ENCODE peak calls at places on chromosomes 3 and 15, in nine cellular contexts. One of them, this sample, is unnamed.

GRCh38 chr3:138908815-138909214 is 38.1 kb downstream of the FOXL2 start:
- DNase-seq in astrocyte of the spinal cord: no peak
- DNase-seq in H1: no peak
- DNase-seq in heart right ventricle: no peak
- DNase-seq in IMR-90: no peak
- DNase-seq in CD8-positive, alpha-beta memory T cell: no peak
- DNase-seq in esophagus squamous epithelium: no peak
- DNase-seq in fibroblast of villous mesenchyme: no peak
- DNase-seq in A549: no peak
- DNase-seq in this sample: no peak

GRCh38 chr15:52520421-52520820 is 8.3 kb downstream of the MYO5A start:
- DNase-seq in astrocyte of the spinal cord: no peak
- DNase-seq in H1: no peak
- DNase-seq in heart right ventricle: no peak
- DNase-seq in IMR-90: no peak
- DNase-seq in CD8-positive, alpha-beta memory T cell: no peak
- DNase-seq in esophagus squamous epithelium: no peak
- DNase-seq in fibroblast of villous mesenchyme: no peak
- DNase-seq in A549: no peak
- DNase-seq in this sample: no peak

GRCh38 chr15:101568304-101568703 is 78.8 kb upstream of the PCSK6 start:
- DNase-seq in astrocyte of the spinal cord: peak
- DNase-seq in H1: peak
- DNase-seq in heart right ventricle: no peak
- DNase-seq in IMR-90: no peak
- DNase-seq in CD8-positive, alpha-beta memory T cell: no peak
- DNase-seq in esophagus squamous epithelium: no peak
- DNase-seq in fibroblast of villous mesenchyme: no peak
- DNase-seq in A549: no peak
- DNase-seq in this sample: no peak

GRCh38 chr3:161347726-161348125 is 23.6 kb downstream of the SPTSSB start:
- DNase-seq in astrocyte of the spinal cord: no peak
- DNase-seq in H1: no peak
- DNase-seq in heart right ventricle: no peak
- DNase-seq in IMR-90: no peak
- DNase-seq in CD8-positive, alpha-beta memory T cell: no peak
- DNase-seq in esophagus squamous epithelium: no peak
- DNase-seq in fibroblast of villous mesenchyme: no peak
- DNase-seq in A549: no peak
- DNase-seq in this sample: no peak

GRCh38 chr3:145953316-145953715 is 207.7 kb downstream of the PLOD2 start:
- DNase-seq in astrocyte of the spinal cord: peak
- DNase-seq in H1: no peak
- DNase-seq in heart right ventricle: no peak
- DNase-seq in IMR-90: no peak
- DNase-seq in CD8-positive, alpha-beta memory T cell: no peak
- DNase-seq in esophagus squamous epithelium: no peak
- DNase-seq in fibroblast of villous mesenchyme: no peak
- DNase-seq in A549: no peak
- DNase-seq in this sample: no peak

GRCh38 chr3:59782664-59783063 is 732.8 kb upstream of the CFAP20DC start:
- DNase-seq in astrocyte of the spinal cord: no peak
- DNase-seq in H1: no peak
- DNase-seq in heart right ventricle: no peak
- DNase-seq in IMR-90: no peak
- DNase-seq in CD8-positive, alpha-beta memory T cell: no peak
- DNase-seq in esophagus squamous epithelium: no peak
- DNase-seq in fibroblast of villous mesenchyme: peak
- DNase-seq in A549: no peak
- DNase-seq in this sample: no peak

GRCh38 chr15:81256916-81257315 is 60.2 kb downstream of the IL16 start:
- DNase-seq in astrocyte of the spinal cord: peak
- DNase-seq in H1: no peak
- DNase-seq in heart right ventricle: no peak
- DNase-seq in IMR-90: peak
- DNase-seq in CD8-positive, alpha-beta memory T cell: no peak
- DNase-seq in esophagus squamous epithelium: no peak
- DNase-seq in fibroblast of villous mesenchyme: peak
- DNase-seq in A549: no peak
- DNase-seq in this sample: peak

GRCh38 chr3:47614788-47615187 is 36.1 kb upstream of the CSPG5 start:
- DNase-seq in astrocyte of the spinal cord: no peak
- DNase-seq in H1: no peak
- DNase-seq in heart right ventricle: no peak
- DNase-seq in IMR-90: no peak
- DNase-seq in CD8-positive, alpha-beta memory T cell: no peak
- DNase-seq in esophagus squamous epithelium: no peak
- DNase-seq in fibroblast of villous mesenchyme: no peak
- DNase-seq in A549: no peak
- DNase-seq in this sample: no peak

GRCh38 chr3:146746190-146746589 is 141.0 kb upstream of the PLSCR5 start:
- DNase-seq in astrocyte of the spinal cord: peak
- DNase-seq in H1: no peak
- DNase-seq in heart right ventricle: no peak
- DNase-seq in IMR-90: peak
- DNase-seq in CD8-positive, alpha-beta memory T cell: no peak
- DNase-seq in esophagus squamous epithelium: no peak
- DNase-seq in fibroblast of villous mesenchyme: no peak
- DNase-seq in A549: no peak
- DNase-seq in this sample: peak

GRCh38 chr3:13638927-13639326 is 90.0 kb downstream of the FBLN2 start:
- DNase-seq in astrocyte of the spinal cord: no peak
- DNase-seq in H1: no peak
- DNase-seq in heart right ventricle: no peak
- DNase-seq in IMR-90: no peak
- DNase-seq in CD8-positive, alpha-beta memory T cell: no peak
- DNase-seq in esophagus squamous epithelium: no peak
- DNase-seq in fibroblast of villous mesenchyme: no peak
- DNase-seq in A549: no peak
- DNase-seq in this sample: no peak

GRCh38 chr15:52262364-52262763 is 33.2 kb downstream of the MYO5C start:
- DNase-seq in astrocyte of the spinal cord: peak
- DNase-seq in H1: no peak
- DNase-seq in heart right ventricle: no peak
- DNase-seq in IMR-90: no peak
- DNase-seq in CD8-positive, alpha-beta memory T cell: no peak
- DNase-seq in esophagus squamous epithelium: no peak
- DNase-seq in fibroblast of villous mesenchyme: no peak
- DNase-seq in A549: no peak
- DNase-seq in this sample: no peak

GRCh38 chr3:183385698-183386590 is 42.5 kb downstream of the MCF2L2 start:
- DNase-seq in astrocyte of the spinal cord: peak
- DNase-seq in H1: peak
- DNase-seq in heart right ventricle: no peak
- DNase-seq in IMR-90: peak
- DNase-seq in CD8-positive, alpha-beta memory T cell: peak
- DNase-seq in esophagus squamous epithelium: no peak
- DNase-seq in fibroblast of villous mesenchyme: peak
- DNase-seq in A549: peak
- DNase-seq in this sample: peak

GRCh38 chr15:59255647-59256380 is 49.2 kb downstream of the LDHAL6B start:
- DNase-seq in astrocyte of the spinal cord: no peak
- DNase-seq in H1: no peak
- DNase-seq in heart right ventricle: no peak
- DNase-seq in IMR-90: peak
- DNase-seq in CD8-positive, alpha-beta memory T cell: no peak
- DNase-seq in esophagus squamous epithelium: no peak
- DNase-seq in fibroblast of villous mesenchyme: peak
- DNase-seq in A549: peak
- DNase-seq in this sample: no peak

GRCh38 chr3:171459130-171459941 is 869 bp downstream of the TNIK start:
- DNase-seq in astrocyte of the spinal cord: peak
- DNase-seq in H1: peak
- DNase-seq in heart right ventricle: peak
- DNase-seq in IMR-90: peak
- DNase-seq in CD8-positive, alpha-beta memory T cell: peak
- DNase-seq in esophagus squamous epithelium: no peak
- DNase-seq in fibroblast of villous mesenchyme: peak
- DNase-seq in A549: no peak
- DNase-seq in this sample: peak

GRCh38 chr3:37625051-37625450 is 236.6 kb upstream of the CTDSPL start:
- DNase-seq in astrocyte of the spinal cord: no peak
- DNase-seq in H1: no peak
- DNase-seq in heart right ventricle: no peak
- DNase-seq in IMR-90: no peak
- DNase-seq in CD8-positive, alpha-beta memory T cell: no peak
- DNase-seq in esophagus squamous epithelium: no peak
- DNase-seq in fibroblast of villous mesenchyme: no peak
- DNase-seq in A549: no peak
- DNase-seq in this sample: no peak

GRCh38 chr15:64275934-64276333 is 80.0 kb downstream of the CSNK1G1 start:
- DNase-seq in astrocyte of the spinal cord: no peak
- DNase-seq in H1: no peak
- DNase-seq in heart right ventricle: no peak
- DNase-seq in IMR-90: no peak
- DNase-seq in CD8-positive, alpha-beta memory T cell: no peak
- DNase-seq in esophagus squamous epithelium: no peak
- DNase-seq in fibroblast of villous mesenchyme: no peak
- DNase-seq in A549: no peak
- DNase-seq in this sample: no peak

GRCh38 chr3:115401891-115402501 is 221.3 kb upstream of the GAP43 start:
- DNase-seq in astrocyte of the spinal cord: peak
- DNase-seq in H1: no peak
- DNase-seq in heart right ventricle: no peak
- DNase-seq in IMR-90: peak
- DNase-seq in CD8-positive, alpha-beta memory T cell: no peak
- DNase-seq in esophagus squamous epithelium: no peak
- DNase-seq in fibroblast of villous mesenchyme: peak
- DNase-seq in A549: no peak
- DNase-seq in this sample: peak

GRCh38 chr3:143343944-143344343 is 224.4 kb downstream of the CHST2 start:
- DNase-seq in astrocyte of the spinal cord: no peak
- DNase-seq in H1: no peak
- DNase-seq in heart right ventricle: no peak
- DNase-seq in IMR-90: no peak
- DNase-seq in CD8-positive, alpha-beta memory T cell: no peak
- DNase-seq in esophagus squamous epithelium: no peak
- DNase-seq in fibroblast of villous mesenchyme: no peak
- DNase-seq in A549: no peak
- DNase-seq in this sample: no peak

GRCh38 chr3:190646996-190647395 is 133.1 kb downstream of the IL1RAP start:
- DNase-seq in astrocyte of the spinal cord: no peak
- DNase-seq in H1: no peak
- DNase-seq in heart right ventricle: no peak
- DNase-seq in IMR-90: no peak
- DNase-seq in CD8-positive, alpha-beta memory T cell: no peak
- DNase-seq in esophagus squamous epithelium: no peak
- DNase-seq in fibroblast of villous mesenchyme: no peak
- DNase-seq in A549: no peak
- DNase-seq in this sample: no peak
- H3K4me3 ChIP-seq in astrocyte of the spinal cord: no peak
- H3K4me3 ChIP-seq in H1: no peak
- H3K4me3 ChIP-seq in heart right ventricle: no peak
- H3K4me3 ChIP-seq in IMR-90: no peak
- H3K4me3 ChIP-seq in CD8-positive, alpha-beta memory T cell: no peak
- H3K4me3 ChIP-seq in esophagus squamous epithelium: no peak
- H3K4me3 ChIP-seq in fibroblast of villous mesenchyme: no peak
- H3K4me3 ChIP-seq in A549: no peak
- H3K4me3 ChIP-seq in this sample: no peak

GRCh38 chr3:72444642-72445223 is 403.5 kb downstream of the SHQ1 start:
- DNase-seq in astrocyte of the spinal cord: no peak
- DNase-seq in H1: no peak
- DNase-seq in heart right ventricle: no peak
- DNase-seq in IMR-90: peak
- DNase-seq in CD8-positive, alpha-beta memory T cell: no peak
- DNase-seq in esophagus squamous epithelium: no peak
- DNase-seq in fibroblast of villous mesenchyme: peak
- DNase-seq in A549: no peak
- DNase-seq in this sample: no peak
- H3K4me3 ChIP-seq in astrocyte of the spinal cord: no peak
- H3K4me3 ChIP-seq in H1: no peak
- H3K4me3 ChIP-seq in heart right ventricle: no peak
- H3K4me3 ChIP-seq in IMR-90: no peak
- H3K4me3 ChIP-seq in CD8-positive, alpha-beta memory T cell: peak
- H3K4me3 ChIP-seq in esophagus squamous epithelium: peak
- H3K4me3 ChIP-seq in fibroblast of villous mesenchyme: peak
- H3K4me3 ChIP-seq in A549: no peak
- H3K4me3 ChIP-seq in this sample: no peak

GRCh38 chr3:178087376-178087775 is 448.9 kb upstream of the KCNMB2 start:
- DNase-seq in astrocyte of the spinal cord: no peak
- DNase-seq in H1: no peak
- DNase-seq in heart right ventricle: no peak
- DNase-seq in IMR-90: no peak
- DNase-seq in CD8-positive, alpha-beta memory T cell: no peak
- DNase-seq in esophagus squamous epithelium: no peak
- DNase-seq in fibroblast of villous mesenchyme: no peak
- DNase-seq in A549: no peak
- DNase-seq in this sample: no peak

GRCh38 chr3:178083906-178084823 is 452.1 kb upstream of the KCNMB2 start:
- DNase-seq in astrocyte of the spinal cord: peak
- DNase-seq in H1: no peak
- DNase-seq in heart right ventricle: no peak
- DNase-seq in IMR-90: no peak
- DNase-seq in CD8-positive, alpha-beta memory T cell: no peak
- DNase-seq in esophagus squamous epithelium: no peak
- DNase-seq in fibroblast of villous mesenchyme: peak
- DNase-seq in A549: peak
- DNase-seq in this sample: peak

GRCh38 chr3:178086419-178086818 is 449.8 kb upstream of the KCNMB2 start:
- DNase-seq in astrocyte of the spinal cord: no peak
- DNase-seq in H1: no peak
- DNase-seq in heart right ventricle: no peak
- DNase-seq in IMR-90: no peak
- DNase-seq in CD8-positive, alpha-beta memory T cell: no peak
- DNase-seq in esophagus squamous epithelium: no peak
- DNase-seq in fibroblast of villous mesenchyme: no peak
- DNase-seq in A549: no peak
- DNase-seq in this sample: no peak

GRCh38 chr3:178085817-178086123 is 450.5 kb upstream of the KCNMB2 start:
- DNase-seq in astrocyte of the spinal cord: no peak
- DNase-seq in H1: no peak
- DNase-seq in heart right ventricle: no peak
- DNase-seq in IMR-90: no peak
- DNase-seq in CD8-positive, alpha-beta memory T cell: no peak
- DNase-seq in esophagus squamous epithelium: no peak
- DNase-seq in fibroblast of villous mesenchyme: no peak
- DNase-seq in A549: no peak
- DNase-seq in this sample: no peak

GRCh38 chr3:178084938-178085816 is 451.1 kb upstream of the KCNMB2 start:
- DNase-seq in astrocyte of the spinal cord: peak
- DNase-seq in H1: peak
- DNase-seq in heart right ventricle: peak
- DNase-seq in IMR-90: peak
- DNase-seq in CD8-positive, alpha-beta memory T cell: no peak
- DNase-seq in esophagus squamous epithelium: no peak
- DNase-seq in fibroblast of villous mesenchyme: peak
- DNase-seq in A549: no peak
- DNase-seq in this sample: peak
- H3K4me3 ChIP-seq in astrocyte of the spinal cord: no peak
- H3K4me3 ChIP-seq in H1: no peak
- H3K4me3 ChIP-seq in heart right ventricle: no peak
- H3K4me3 ChIP-seq in IMR-90: no peak
- H3K4me3 ChIP-seq in CD8-positive, alpha-beta memory T cell: no peak
- H3K4me3 ChIP-seq in esophagus squamous epithelium: no peak
- H3K4me3 ChIP-seq in fibroblast of villous mesenchyme: no peak
- H3K4me3 ChIP-seq in A549: no peak
- H3K4me3 ChIP-seq in this sample: no peak

DNA sequence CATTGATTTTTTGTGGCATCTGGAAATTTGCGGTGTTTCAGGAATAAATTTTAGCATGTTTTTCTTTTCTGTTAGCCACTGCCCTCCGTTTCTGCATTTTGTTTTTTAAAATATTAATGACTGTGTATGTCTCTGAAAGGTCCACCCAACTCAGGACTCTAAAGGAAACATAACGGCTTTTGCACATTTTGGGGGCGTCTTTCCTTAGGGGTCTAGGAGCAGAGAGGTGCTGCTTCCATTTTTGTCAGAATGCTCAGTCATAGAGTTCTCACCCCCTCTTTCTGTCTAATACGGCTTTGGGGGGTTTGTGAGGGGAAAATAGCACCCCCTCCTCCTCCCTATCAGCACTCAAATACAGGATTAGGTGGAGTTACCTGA is 219.4 kb downstream of the MEIS2 start:
- DNase-seq in astrocyte of the spinal cord: no peak
- DNase-seq in H1: no peak
- DNase-seq in heart right ventricle: no peak
- DNase-seq in IMR-90: no peak
- DNase-seq in CD8-positive, alpha-beta memory T cell: no peak
- DNase-seq in esophagus squamous epithelium: no peak
- DNase-seq in fibroblast of villous mesenchyme: no peak
- DNase-seq in A549: no peak
- DNase-seq in this sample: no peak
- H3K4me3 ChIP-seq in astrocyte of the spinal cord: no peak
- H3K4me3 ChIP-seq in H1: no peak
- H3K4me3 ChIP-seq in heart right ventricle: no peak
- H3K4me3 ChIP-seq in IMR-90: no peak
- H3K4me3 ChIP-seq in CD8-positive, alpha-beta memory T cell: no peak
- H3K4me3 ChIP-seq in esophagus squamous epithelium: no peak
- H3K4me3 ChIP-seq in fibroblast of villous mesenchyme: no peak
- H3K4me3 ChIP-seq in A549: no peak
- H3K4me3 ChIP-seq in this sample: no peak

This sample was measured in fibroblast of the aortic adventitia.